ENCODE peak calls at places on chromosomes 4 and X, in four cellular contexts. K, U, S and R are unnamed samples.

GRCh38 chrX:150036181-150036580 is 97.9 kb upstream of the EOLA2 start:
- DNase-seq in K (peak; percentile 38), S (no peak), U (peak; percentile 65), R (peak; percentile 27)

GRCh38 chr4:8726344-8726851 is 133.8 kb downstream of the CPZ start:
- DNase-seq in S (peak; percentile 35), K (no peak), U (no peak), R (peak; percentile 8)

GRCh38 chrX:5870238-5870637 is 358.4 kb downstream of the NLGN4X start:
- DNase-seq in K (no peak), U (peak; percentile 16), S (no peak), R (no peak)

GRCh38 chr4:71586087-71586763 is 197.7 kb downstream of the GC start:
- DNase-seq in U (no peak), S (no peak), K (no peak), R (no peak)

GRCh38 chr4:85475631-85476233 is 782 bp downstream of the ARHGAP24 start:
- DNase-seq in U (no peak), K (no peak), S (peak; percentile 50), R (no peak)

GRCh38 chrX:51568586-51568985 is 50.1 kb downstream of the CENPVL3 start:
- DNase-seq in S (no peak), K (no peak), U (peak; percentile 57), R (peak; percentile 84)

GRCh38 chr4:151676301-151676700 is 84.5 kb downstream of the GATB start:
- DNase-seq in K (no peak), S (no peak), U (peak; percentile 87), R (peak; percentile 98)

GRCh38 chr4:67452100-67452887 is 93.0 kb downstream of the CENPC start:
- DNase-seq in S (no peak), K (no peak), U (peak; percentile 51), R (no peak)

GRCh38 chr4:37447886-37448285 is 203.3 kb downstream of the NWD2 start:
- DNase-seq in K (no peak), U (no peak), S (no peak), R (no peak)

GRCh38 chr4:1058198-1058996 is 47.0 kb downstream of the FGFRL1 start:
- DNase-seq in K (peak; percentile 34), S (no peak), U (no peak), R (no peak)

GRCh38 chrX:23900220-23900797 is 7.4 kb downstream of the APOO start:
- DNase-seq in U (no peak), S (peak; percentile 59), K (no peak), R (no peak)
- H3K4me1 ChIP-seq in U (peaks cover 5% of the 10 kb centered on the region), S (peaks cover 19% of the 10 kb centered on the region), K (peaks cover 54% of the 10 kb centered on the region), R (peaks cover 40% of the 10 kb centered on the region)

DNA sequence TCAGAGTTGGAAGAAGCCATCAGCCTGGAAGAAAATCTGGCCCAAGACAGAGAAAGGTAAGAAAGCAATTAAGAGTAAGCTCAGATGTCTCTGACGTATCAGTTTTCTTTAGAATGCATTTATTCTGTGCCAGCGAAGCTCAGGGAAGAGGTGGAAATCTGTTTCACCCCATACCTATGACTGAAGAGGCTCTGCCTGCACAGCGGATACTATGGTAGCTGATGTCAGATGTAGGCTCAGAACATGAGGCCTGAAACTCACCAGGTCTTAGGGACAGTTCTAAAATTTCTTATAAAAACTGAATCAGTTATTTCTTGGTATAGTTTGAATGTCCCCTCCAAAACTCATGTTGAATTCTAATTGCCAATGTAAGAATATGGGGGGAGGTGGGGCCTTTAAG is 30.9 kb downstream of the VEGFC start:
- DNase-seq in S (no peak), K (no peak), U (no peak), R (no peak)
- H3K27ac ChIP-seq in S (peak overlapping the region; percentile 73), K (no peak overlapping the region), U (peak overlapping the region; percentile 5), R (peak overlapping the region; percentile 29)

DNA sequence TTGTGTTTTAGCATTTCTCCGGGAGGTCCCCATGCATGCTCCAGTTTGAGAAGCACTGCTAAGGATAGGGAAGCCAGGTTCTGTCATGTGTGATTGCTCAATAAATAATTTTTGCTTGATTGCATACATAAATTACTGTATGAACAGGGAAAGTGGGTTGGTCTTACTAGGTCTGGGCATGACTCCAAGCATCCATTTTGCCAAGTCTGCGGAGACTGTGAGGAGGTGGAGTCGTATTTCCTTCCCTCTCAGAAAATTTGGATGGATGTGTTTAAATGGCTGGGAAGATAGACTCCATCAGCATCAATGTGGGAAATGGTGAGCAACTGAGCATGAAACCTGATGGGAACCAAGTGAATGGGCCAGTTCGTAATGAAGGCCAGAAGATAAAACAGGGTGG is 84.0 kb downstream of the NHS start:
- DNase-seq in U (peak; percentile 88), K (no peak), S (no peak), R (no peak)
- H3K4me1 ChIP-seq in U (no peaks in the 10 kb centered on the region), K (no peaks in the 10 kb centered on the region), S (no peaks in the 10 kb centered on the region), R (peaks cover 14% of the 10 kb centered on the region)

GRCh38 chr4:98671131-98671530 is 12.7 kb upstream of the TSPAN5 start:
- DNase-seq in U (no peak), S (no peak), K (no peak), R (no peak)

GRCh38 chr4:98672583-98673281 is 14.3 kb upstream of the TSPAN5 start:
- DNase-seq in K (no peak), S (no peak), U (no peak), R (no peak)

GRCh38 chr4:98669577-98669976 is 11.2 kb upstream of the TSPAN5 start:
- DNase-seq in U (no peak), S (no peak), K (no peak), R (no peak)

GRCh38 chr4:98673282-98673644 is 14.9 kb upstream of the TSPAN5 start:
- DNase-seq in S (no peak), U (no peak), K (no peak), R (no peak)

GRCh38 chr4:98670186-98670585 is 11.8 kb upstream of the TSPAN5 start:
- DNase-seq in K (no peak), U (no peak), S (no peak), R (no peak)
- H3K27ac ChIP-seq in K (no peak overlapping the region), U (no peak overlapping the region), S (no peak overlapping the region), R (no peak overlapping the region)